ENCODE peak calls at places on chromosome 13, in nine cellular contexts. One of them, this sample, is unnamed.

GRCh38 chr13:52842440-52842839 is 6.0 kb downstream of the PCDH8 start:
- DNase-seq in osteoblast: no peak
- DNase-seq in ascending aorta: no peak
- DNase-seq in psoas muscle: no peak
- DNase-seq in neural progenitor cell: no peak
- DNase-seq in mammary epithelial cell: no peak
- DNase-seq in esophagus squamous epithelium: no peak
- DNase-seq in IMR-90: no peak
- DNase-seq in heart right ventricle: no peak
- DNase-seq in this sample: no peak

GRCh38 chr13:50124536-50125305 is 109.5 kb downstream of the KCNRG start:
- DNase-seq in osteoblast: peak
- DNase-seq in ascending aorta: no peak
- DNase-seq in psoas muscle: peak
- DNase-seq in neural progenitor cell: peak
- DNase-seq in mammary epithelial cell: peak
- DNase-seq in esophagus squamous epithelium: no peak
- DNase-seq in IMR-90: peak
- DNase-seq in heart right ventricle: peak
- DNase-seq in this sample: peak

GRCh38 chr13:34522818-34523217 is 419.3 kb upstream of the NBEA start:
- DNase-seq in osteoblast: no peak
- DNase-seq in ascending aorta: no peak
- DNase-seq in psoas muscle: no peak
- DNase-seq in neural progenitor cell: no peak
- DNase-seq in mammary epithelial cell: no peak
- DNase-seq in esophagus squamous epithelium: no peak
- DNase-seq in IMR-90: no peak
- DNase-seq in heart right ventricle: no peak
- DNase-seq in this sample: no peak

GRCh38 chr13:31044658-31045620 is 112.5 kb downstream of the TEX26 start:
- DNase-seq in osteoblast: peak
- DNase-seq in ascending aorta: no peak
- DNase-seq in psoas muscle: no peak
- DNase-seq in neural progenitor cell: no peak
- DNase-seq in mammary epithelial cell: peak
- DNase-seq in esophagus squamous epithelium: no peak
- DNase-seq in IMR-90: no peak
- DNase-seq in heart right ventricle: no peak
- DNase-seq in this sample: no peak

GRCh38 chr13:44404261-44405139 is 30.9 kb downstream of the SERP2 start:
- DNase-seq in osteoblast: no peak
- DNase-seq in ascending aorta: no peak
- DNase-seq in psoas muscle: no peak
- DNase-seq in neural progenitor cell: peak
- DNase-seq in mammary epithelial cell: no peak
- DNase-seq in esophagus squamous epithelium: no peak
- DNase-seq in IMR-90: no peak
- DNase-seq in heart right ventricle: no peak
- DNase-seq in this sample: no peak

GRCh38 chr13:40664100-40665060 is 2.1 kb downstream of the FOXO1 start:
- DNase-seq in osteoblast: peak
- DNase-seq in ascending aorta: no peak
- DNase-seq in psoas muscle: peak
- DNase-seq in neural progenitor cell: peak
- DNase-seq in mammary epithelial cell: peak
- DNase-seq in esophagus squamous epithelium: no peak
- DNase-seq in IMR-90: no peak
- DNase-seq in heart right ventricle: peak
- DNase-seq in this sample: peak

GRCh38 chr13:51923983-51924539 is 62.3 kb downstream of the CCDC70 start:
- DNase-seq in osteoblast: no peak
- DNase-seq in ascending aorta: no peak
- DNase-seq in psoas muscle: no peak
- DNase-seq in neural progenitor cell: peak
- DNase-seq in mammary epithelial cell: no peak
- DNase-seq in esophagus squamous epithelium: no peak
- DNase-seq in IMR-90: no peak
- DNase-seq in heart right ventricle: no peak
- DNase-seq in this sample: no peak

GRCh38 chr13:112826565-112826964 is 136.7 kb downstream of the ATP11A start:
- DNase-seq in osteoblast: no peak
- DNase-seq in ascending aorta: no peak
- DNase-seq in psoas muscle: no peak
- DNase-seq in neural progenitor cell: no peak
- DNase-seq in mammary epithelial cell: no peak
- DNase-seq in esophagus squamous epithelium: no peak
- DNase-seq in IMR-90: no peak
- DNase-seq in heart right ventricle: no peak
- DNase-seq in this sample: no peak

GRCh38 chr13:106212436-106213010 is 322.9 kb downstream of the EFNB2 start:
- DNase-seq in osteoblast: no peak
- DNase-seq in ascending aorta: no peak
- DNase-seq in psoas muscle: no peak
- DNase-seq in neural progenitor cell: no peak
- DNase-seq in mammary epithelial cell: no peak
- DNase-seq in esophagus squamous epithelium: no peak
- DNase-seq in IMR-90: no peak
- DNase-seq in heart right ventricle: no peak
- DNase-seq in this sample: no peak

GRCh38 chr13:27790523-27790922 is 1.8 kb upstream of the GSX1 start:
- DNase-seq in osteoblast: no peak
- DNase-seq in ascending aorta: no peak
- DNase-seq in psoas muscle: no peak
- DNase-seq in neural progenitor cell: peak
- DNase-seq in mammary epithelial cell: no peak
- DNase-seq in esophagus squamous epithelium: no peak
- DNase-seq in IMR-90: no peak
- DNase-seq in heart right ventricle: no peak
- DNase-seq in this sample: no peak

GRCh38 chr13:35818577-35819165 is 312.5 kb downstream of the DCLK1 start:
- DNase-seq in osteoblast: peak
- DNase-seq in ascending aorta: no peak
- DNase-seq in psoas muscle: no peak
- DNase-seq in neural progenitor cell: peak
- DNase-seq in mammary epithelial cell: peak
- DNase-seq in esophagus squamous epithelium: no peak
- DNase-seq in IMR-90: peak
- DNase-seq in heart right ventricle: no peak
- DNase-seq in this sample: no peak

GRCh38 chr13:95199896-95200295 is 101.4 kb downstream of the ABCC4 start:
- DNase-seq in osteoblast: peak
- DNase-seq in ascending aorta: no peak
- DNase-seq in psoas muscle: no peak
- DNase-seq in neural progenitor cell: no peak
- DNase-seq in mammary epithelial cell: no peak
- DNase-seq in esophagus squamous epithelium: no peak
- DNase-seq in IMR-90: no peak
- DNase-seq in heart right ventricle: no peak
- DNase-seq in this sample: no peak

DNA sequence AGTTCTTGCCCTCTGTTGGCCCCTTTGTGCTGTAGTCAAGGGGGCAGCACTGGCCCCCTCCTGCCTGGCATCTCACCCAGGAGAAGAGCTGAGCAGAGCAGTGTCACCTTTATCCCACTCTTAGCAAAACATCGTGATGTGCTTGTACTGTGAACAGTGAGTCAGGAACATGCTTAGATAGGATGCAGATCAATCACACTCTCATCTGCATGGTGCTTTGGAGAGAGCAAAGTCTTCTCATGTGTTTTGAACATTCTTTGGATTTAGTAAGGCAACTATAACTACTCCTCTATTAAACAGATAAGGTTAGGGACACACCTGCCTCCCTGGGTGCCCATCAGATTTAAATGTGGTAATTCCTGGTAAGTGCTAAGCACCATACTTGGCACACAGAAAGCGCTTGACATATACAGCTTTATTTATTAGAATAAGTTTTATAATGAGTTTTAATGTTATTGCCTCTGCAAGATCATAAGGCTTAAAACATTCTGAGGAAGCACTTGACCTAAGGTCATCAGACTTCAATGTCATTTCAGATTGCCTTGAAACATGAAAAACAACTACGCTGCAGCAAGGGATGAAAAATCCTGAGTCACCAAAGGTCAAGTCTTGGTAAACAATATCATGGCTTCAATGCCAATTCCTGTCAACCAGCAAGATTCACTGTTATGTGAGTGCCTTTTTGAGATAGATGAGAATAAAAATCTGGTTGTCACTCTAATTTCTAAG is 82.4 kb upstream of the IRS2 start:
- DNase-seq in osteoblast: no peak
- DNase-seq in ascending aorta: no peak
- DNase-seq in psoas muscle: no peak
- DNase-seq in neural progenitor cell: no peak
- DNase-seq in mammary epithelial cell: no peak
- DNase-seq in esophagus squamous epithelium: no peak
- DNase-seq in IMR-90: peak
- DNase-seq in heart right ventricle: no peak
- DNase-seq in this sample: no peak
- H3K27ac ChIP-seq in osteoblast: no peak
- H3K27ac ChIP-seq in ascending aorta: peak
- H3K27ac ChIP-seq in psoas muscle: no peak
- H3K27ac ChIP-seq in neural progenitor cell: no peak
- H3K27ac ChIP-seq in mammary epithelial cell: no peak
- H3K27ac ChIP-seq in esophagus squamous epithelium: no peak
- H3K27ac ChIP-seq in IMR-90: no peak
- H3K27ac ChIP-seq in heart right ventricle: no peak
- H3K27ac ChIP-seq in this sample: peak

GRCh38 chr13:98429531-98429930 is 147.4 kb downstream of the STK24 start:
- DNase-seq in osteoblast: no peak
- DNase-seq in ascending aorta: no peak
- DNase-seq in psoas muscle: no peak
- DNase-seq in neural progenitor cell: no peak
- DNase-seq in mammary epithelial cell: no peak
- DNase-seq in esophagus squamous epithelium: no peak
- DNase-seq in IMR-90: no peak
- DNase-seq in heart right ventricle: no peak
- DNase-seq in this sample: no peak

GRCh38 chr13:98428256-98428966 is 148.5 kb downstream of the STK24 start:
- DNase-seq in osteoblast: no peak
- DNase-seq in ascending aorta: no peak
- DNase-seq in psoas muscle: no peak
- DNase-seq in neural progenitor cell: no peak
- DNase-seq in mammary epithelial cell: no peak
- DNase-seq in esophagus squamous epithelium: no peak
- DNase-seq in IMR-90: peak
- DNase-seq in heart right ventricle: no peak
- DNase-seq in this sample: no peak

GRCh38 chr13:98429977-98430785 is 146.7 kb downstream of the STK24 start:
- DNase-seq in osteoblast: peak
- DNase-seq in ascending aorta: no peak
- DNase-seq in psoas muscle: no peak
- DNase-seq in neural progenitor cell: no peak
- DNase-seq in mammary epithelial cell: no peak
- DNase-seq in esophagus squamous epithelium: no peak
- DNase-seq in IMR-90: no peak
- DNase-seq in heart right ventricle: no peak
- DNase-seq in this sample: no peak

GRCh38 chr13:98429081-98429480 is 147.8 kb downstream of the STK24 start:
- DNase-seq in osteoblast: no peak
- DNase-seq in ascending aorta: no peak
- DNase-seq in psoas muscle: no peak
- DNase-seq in neural progenitor cell: no peak
- DNase-seq in mammary epithelial cell: no peak
- DNase-seq in esophagus squamous epithelium: no peak
- DNase-seq in IMR-90: no peak
- DNase-seq in heart right ventricle: no peak
- DNase-seq in this sample: no peak

DNA sequence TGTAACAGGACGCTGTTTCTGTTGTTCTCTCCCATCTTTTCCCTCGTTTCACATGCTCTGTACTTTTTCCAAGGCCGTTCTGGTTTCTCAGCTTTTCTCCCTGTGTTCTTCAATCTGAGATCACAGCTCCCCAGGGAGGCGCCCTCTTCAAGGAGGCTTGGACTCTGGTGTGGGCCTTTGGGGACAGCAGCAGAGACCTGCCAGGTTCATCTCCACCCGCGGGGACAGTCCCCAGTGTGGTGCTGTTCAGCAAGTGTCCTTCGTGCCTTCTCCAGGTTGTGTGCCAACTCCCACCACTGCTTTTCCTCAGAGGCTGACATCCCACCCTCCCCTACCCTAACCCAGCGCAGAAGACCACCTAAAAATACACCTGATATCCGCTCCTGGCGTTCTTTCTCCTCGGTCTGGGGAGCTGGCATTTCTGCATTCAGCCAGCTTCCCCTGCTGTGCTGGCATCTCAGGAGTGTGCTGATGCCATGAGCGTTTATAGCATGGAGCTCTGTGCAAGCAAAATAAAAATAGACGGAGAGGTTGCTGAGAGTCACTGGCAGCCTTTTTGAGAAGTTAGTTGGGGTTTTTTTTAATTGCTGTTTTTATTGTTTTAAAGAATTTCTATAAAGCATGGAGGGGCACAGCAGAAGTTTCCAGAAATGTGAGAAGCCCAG is 149.4 kb downstream of the STK24 start:
- DNase-seq in osteoblast: no peak
- DNase-seq in ascending aorta: no peak
- DNase-seq in psoas muscle: no peak
- DNase-seq in neural progenitor cell: no peak
- DNase-seq in mammary epithelial cell: no peak
- DNase-seq in esophagus squamous epithelium: no peak
- DNase-seq in IMR-90: no peak
- DNase-seq in heart right ventricle: no peak
- DNase-seq in this sample: no peak
- H3K4me3 ChIP-seq in osteoblast: no peak
- H3K4me3 ChIP-seq in ascending aorta: no peak
- H3K4me3 ChIP-seq in psoas muscle: peak
- H3K4me3 ChIP-seq in neural progenitor cell: no peak
- H3K4me3 ChIP-seq in mammary epithelial cell: no peak
- H3K4me3 ChIP-seq in esophagus squamous epithelium: no peak
- H3K4me3 ChIP-seq in IMR-90: no peak
- H3K4me3 ChIP-seq in heart right ventricle: no peak
- H3K4me3 ChIP-seq in this sample: no peak

DNA sequence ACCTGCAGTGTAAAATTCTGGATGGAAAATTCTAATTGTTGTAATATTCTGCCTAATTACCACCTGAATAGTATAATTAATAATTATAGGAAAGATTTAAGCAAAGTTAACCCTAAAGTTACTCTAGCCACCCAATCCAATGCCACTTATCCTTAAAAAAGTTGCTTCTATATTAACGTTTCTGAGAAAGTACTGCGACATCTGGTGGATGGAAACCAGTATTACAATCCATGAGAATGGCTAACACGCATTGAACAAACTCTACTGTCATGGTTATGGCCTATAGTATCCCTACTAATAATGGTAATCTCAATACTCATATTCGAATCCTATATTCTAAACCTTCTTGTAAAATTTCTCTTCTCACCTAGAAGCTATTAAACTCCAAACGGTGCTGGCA is 1551.8 kb downstream of the SLITRK1 start:
- DNase-seq in osteoblast: no peak
- DNase-seq in ascending aorta: no peak
- DNase-seq in psoas muscle: no peak
- DNase-seq in neural progenitor cell: no peak
- DNase-seq in mammary epithelial cell: peak
- DNase-seq in esophagus squamous epithelium: no peak
- DNase-seq in IMR-90: no peak
- DNase-seq in heart right ventricle: no peak
- DNase-seq in this sample: no peak
- TF ChIP-seq CTCF in osteoblast: peak
- TF ChIP-seq CTCF in ascending aorta: no peak
- TF ChIP-seq CTCF in psoas muscle: no peak
- TF ChIP-seq CTCF in neural progenitor cell: peak
- TF ChIP-seq CTCF in mammary epithelial cell: peak
- TF ChIP-seq CTCF in esophagus squamous epithelium: no peak
- TF ChIP-seq CTCF in IMR-90: no peak
- TF ChIP-seq CTCF in heart right ventricle: no peak
- TF ChIP-seq CTCF in this sample: peak

GRCh38 chr13:114123876-114124275 is 8.5 kb downstream of the RASA3 start:
- DNase-seq in osteoblast: no peak
- DNase-seq in ascending aorta: no peak
- DNase-seq in psoas muscle: no peak
- DNase-seq in neural progenitor cell: no peak
- DNase-seq in mammary epithelial cell: no peak
- DNase-seq in esophagus squamous epithelium: no peak
- DNase-seq in IMR-90: no peak
- DNase-seq in heart right ventricle: no peak
- DNase-seq in this sample: no peak
- H3K27ac ChIP-seq in osteoblast: no peak
- H3K27ac ChIP-seq in ascending aorta: no peak
- H3K27ac ChIP-seq in psoas muscle: peak
- H3K27ac ChIP-seq in neural progenitor cell: no peak
- H3K27ac ChIP-seq in mammary epithelial cell: no peak
- H3K27ac ChIP-seq in esophagus squamous epithelium: no peak
- H3K27ac ChIP-seq in IMR-90: no peak
- H3K27ac ChIP-seq in heart right ventricle: no peak
- H3K27ac ChIP-seq in this sample: no peak